ENCODE peak calls at places on chromosome 9, in five cellular contexts. W is neuronal stem cell, C is mesenchymal stem cell, Q is H9, X is H1. D is an unnamed sample.

GRCh38 chr9:95822583-95823431 is 52.7 kb upstream of the ERCC6L2 start:
- DNase-seq in W (no peak), C (peak), Q (no peak), X (no peak), D (peak)

GRCh38 chr9:91424403-91425176 is 958 bp upstream of the NFIL3 start:
- DNase-seq in W (peak), C (peak), Q (peak), X (peak), D (peak)

GRCh38 chr9:75960561-75960960 is 70.1 kb downstream of the PCSK5 start:
- DNase-seq in W (no peak), C (no peak), Q (no peak), X (no peak), D (no peak)

GRCh38 chr9:21326526-21327139 is 8.6 kb downstream of the KLHL9 start:
- DNase-seq in W (peak), C (peak), Q (no peak), X (no peak), D (peak)

GRCh38 chr9:27193886-27194285 is 84.9 kb downstream of the TEK start:
- DNase-seq in W (no peak), C (peak), Q (no peak), X (no peak), D (no peak)

GRCh38 chr9:127086771-127087170 is 35.7 kb downstream of the ANGPTL2 start:
- DNase-seq in W (no peak), C (no peak), Q (no peak), X (no peak), D (no peak)

GRCh38 chr9:76987594-76988200 is 31.8 kb upstream of the FOXB2 start:
- DNase-seq in W (no peak), C (peak), Q (peak), X (peak), D (peak)

GRCh38 chr9:91146391-91147019 is 215.2 kb downstream of the AUH start:
- DNase-seq in W (no peak), C (no peak), Q (no peak), X (no peak), D (no peak)

GRCh38 chr9:88523056-88523455 is 11.9 kb upstream of the NXNL2 start:
- DNase-seq in W (no peak), C (peak), Q (no peak), X (no peak), D (no peak)

GRCh38 chr9:98747476-98747875 is 38.7 kb upstream of the GABBR2 start:
- DNase-seq in W (no peak), C (no peak), Q (no peak), X (no peak), D (no peak)

GRCh38 chr9:96411129-96411820 is 6.9 kb downstream of the ZNF367 start:
- DNase-seq in W (no peak), C (no peak), Q (no peak), X (no peak), D (no peak)

GRCh38 chr9:102206432-102206831 is 468.0 kb upstream of the GRIN3A start:
- DNase-seq in W (no peak), C (no peak), Q (no peak), X (no peak), D (no peak)

GRCh38 chr9:133991964-133992779 is at the start of gene VAV2:
- DNase-seq in W (peak), C (peak), Q (peak), X (peak), D (peak)

DNA sequence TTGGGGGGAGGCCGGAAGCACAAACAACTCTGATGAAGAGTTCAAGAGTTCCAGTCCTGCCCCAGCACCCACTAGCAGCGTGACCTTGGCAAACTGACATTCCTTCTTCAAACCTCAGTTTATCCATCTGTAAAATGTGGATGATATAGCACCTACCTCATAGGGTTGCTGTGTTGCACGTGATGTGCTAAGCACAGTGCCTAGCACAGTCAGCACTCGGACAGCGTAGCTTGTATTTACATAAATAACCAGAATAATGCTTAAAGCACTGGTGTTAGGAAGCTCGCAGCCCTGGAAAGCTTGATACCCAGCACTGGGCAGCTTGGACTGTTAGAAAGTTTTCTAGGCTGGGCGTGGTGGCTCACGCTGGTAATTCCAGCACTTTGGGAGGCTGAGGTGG is 5.1 kb downstream of the PKN3 start:
- DNase-seq in W (no peak), C (no peak), Q (no peak), X (no peak), D (no peak)
- H2BK12ac ChIP-seq in W (no peak), C (no peak), Q (no peak), X (no peak), D (no peak)

GRCh38 chr9:35566417-35566816 is 38.6 kb upstream of the TESK1 start:
- DNase-seq in W (no peak), C (no peak), Q (no peak), X (no peak), D (no peak)
- H2BK12ac ChIP-seq in W (no peak), C (no peak), Q (no peak), X (no peak), D (no peak)

GRCh38 chr9:36136277-36136893 is at the start of gene GLIPR2:
- DNase-seq in W (peak), C (peak), Q (peak), X (no peak), D (peak)
- H2BK12ac ChIP-seq in W (no peak), C (no peak), Q (no peak), X (peak), D (peak)

GRCh38 chr9:28542928-28543327 is 969.6 kb upstream of the C9orf72 start:
- DNase-seq in W (no peak), C (no peak), Q (no peak), X (no peak), D (no peak)
- H2BK12ac ChIP-seq in W (no peak), C (no peak), Q (no peak), X (no peak), D (no peak)